ENCODE peak calls at places on chromosomes 12 and 14, in five cellular contexts. One of them, this sample, is unnamed.

GRCh38 chr14:79820866-79821535 is 390.3 kb downstream of the DIO2 start:
- DNase-seq in adrenal gland: no peak
- DNase-seq in cardiac fibroblast: no peak
- DNase-seq in fibroblast of pulmonary artery: no peak
- DNase-seq in AG09309: no peak
- DNase-seq in this sample: no peak

GRCh38 chr12:57477710-57478681 is 1.7 kb downstream of the ARHGAP9 start:
- DNase-seq in adrenal gland: peak
- DNase-seq in cardiac fibroblast: peak
- DNase-seq in AG09309: no peak
- DNase-seq in fibroblast of pulmonary artery: peak
- DNase-seq in this sample: no peak

GRCh38 chr12:26963413-26963812 is 25.1 kb downstream of the FGFR1OP2 start:
- DNase-seq in cardiac fibroblast: peak
- DNase-seq in AG09309: no peak
- DNase-seq in fibroblast of pulmonary artery: peak
- DNase-seq in adrenal gland: no peak
- DNase-seq in this sample: no peak

GRCh38 chr14:32588448-32589320 is 259.6 kb downstream of the AKAP6 start:
- DNase-seq in cardiac fibroblast: peak
- DNase-seq in adrenal gland: no peak
- DNase-seq in AG09309: no peak
- DNase-seq in fibroblast of pulmonary artery: peak
- DNase-seq in this sample: no peak

GRCh38 chr12:93234641-93235040 is 143.1 kb upstream of the NUDT4 start:
- DNase-seq in AG09309: no peak
- DNase-seq in adrenal gland: no peak
- DNase-seq in cardiac fibroblast: no peak
- DNase-seq in fibroblast of pulmonary artery: no peak
- DNase-seq in this sample: no peak

GRCh38 chr12:30754383-30754749 is 385 bp downstream of the CAPRIN2 start:
- DNase-seq in adrenal gland: no peak
- DNase-seq in AG09309: no peak
- DNase-seq in cardiac fibroblast: no peak
- DNase-seq in fibroblast of pulmonary artery: no peak
- DNase-seq in this sample: no peak

GRCh38 chr14:48586099-48586498 is 910.7 kb upstream of the MDGA2 start:
- DNase-seq in adrenal gland: no peak
- DNase-seq in AG09309: no peak
- DNase-seq in cardiac fibroblast: no peak
- DNase-seq in fibroblast of pulmonary artery: no peak
- DNase-seq in this sample: no peak

GRCh38 chr12:22539055-22539454 is 5.3 kb downstream of the C2CD5 start:
- DNase-seq in cardiac fibroblast: no peak
- DNase-seq in fibroblast of pulmonary artery: no peak
- DNase-seq in AG09309: no peak
- DNase-seq in adrenal gland: peak
- DNase-seq in this sample: no peak

GRCh38 chr12:52389313-52390207 is 4.1 kb upstream of the KRT84 start:
- DNase-seq in fibroblast of pulmonary artery: peak
- DNase-seq in adrenal gland: no peak
- DNase-seq in cardiac fibroblast: peak
- DNase-seq in AG09309: no peak
- DNase-seq in this sample: no peak

GRCh38 chr12:50061946-50062725 is 4.7 kb downstream of the ASIC1 start:
- DNase-seq in adrenal gland: no peak
- DNase-seq in fibroblast of pulmonary artery: no peak
- DNase-seq in cardiac fibroblast: no peak
- DNase-seq in AG09309: no peak
- DNase-seq in this sample: no peak

GRCh38 chr12:98373019-98373554 is 142.3 kb upstream of the TMPO start:
- DNase-seq in AG09309: peak
- DNase-seq in fibroblast of pulmonary artery: peak
- DNase-seq in cardiac fibroblast: peak
- DNase-seq in adrenal gland: no peak
- DNase-seq in this sample: no peak

GRCh38 chr12:69290545-69291277 is 51.3 kb downstream of the CPSF6 start:
- DNase-seq in fibroblast of pulmonary artery: peak
- DNase-seq in cardiac fibroblast: peak
- DNase-seq in adrenal gland: peak
- DNase-seq in AG09309: peak
- DNase-seq in this sample: no peak

GRCh38 chr12:103085541-103085940 is 128.1 kb downstream of the ASCL1 start:
- DNase-seq in AG09309: no peak
- DNase-seq in fibroblast of pulmonary artery: no peak
- DNase-seq in cardiac fibroblast: no peak
- DNase-seq in adrenal gland: no peak
- DNase-seq in this sample: no peak

GRCh38 chr12:130715150-130715995 is 726 bp downstream of the RIMBP2 start:
- DNase-seq in cardiac fibroblast: no peak
- DNase-seq in fibroblast of pulmonary artery: no peak
- DNase-seq in adrenal gland: no peak
- DNase-seq in AG09309: no peak
- DNase-seq in this sample: no peak

GRCh38 chr12:124992874-124993567 is 424 bp upstream of the BRI3BP start:
- DNase-seq in fibroblast of pulmonary artery: peak
- DNase-seq in adrenal gland: peak
- DNase-seq in cardiac fibroblast: peak
- DNase-seq in AG09309: no peak
- DNase-seq in this sample: no peak

GRCh38 chr12:42705863-42706262 is 116.3 kb upstream of the PRICKLE1 start:
- DNase-seq in adrenal gland: peak
- DNase-seq in cardiac fibroblast: peak
- DNase-seq in fibroblast of pulmonary artery: peak
- DNase-seq in AG09309: peak
- DNase-seq in this sample: peak

GRCh38 chr12:103279444-103279843 is 216.3 kb downstream of the C12orf42 start:
- DNase-seq in adrenal gland: no peak
- DNase-seq in fibroblast of pulmonary artery: no peak
- DNase-seq in AG09309: no peak
- DNase-seq in cardiac fibroblast: no peak
- DNase-seq in this sample: no peak

GRCh38 chr14:54338696-54339317 is 58.0 kb upstream of the CDKN3 start:
- DNase-seq in AG09309: peak
- DNase-seq in adrenal gland: no peak
- DNase-seq in fibroblast of pulmonary artery: peak
- DNase-seq in cardiac fibroblast: peak
- DNase-seq in this sample: no peak

GRCh38 chr12:58539295-58539694 is 381.0 kb downstream of the LRIG3 start:
- DNase-seq in adrenal gland: no peak
- DNase-seq in AG09309: no peak
- DNase-seq in fibroblast of pulmonary artery: no peak
- DNase-seq in cardiac fibroblast: no peak
- DNase-seq in this sample: no peak

GRCh38 chr12:27474344-27474743 is 27.8 kb downstream of the SMCO2 start:
- DNase-seq in fibroblast of pulmonary artery: peak
- DNase-seq in adrenal gland: no peak
- DNase-seq in cardiac fibroblast: peak
- DNase-seq in AG09309: peak
- DNase-seq in this sample: peak

GRCh38 chr12:95173392-95174251 is 43.6 kb downstream of the FGD6 start:
- DNase-seq in AG09309: peak
- DNase-seq in cardiac fibroblast: peak
- DNase-seq in adrenal gland: peak
- DNase-seq in fibroblast of pulmonary artery: peak
- DNase-seq in this sample: peak

GRCh38 chr12:70482764-70483163 is 116.7 kb downstream of the KCNMB4 start:
- DNase-seq in adrenal gland: no peak
- DNase-seq in cardiac fibroblast: no peak
- DNase-seq in fibroblast of pulmonary artery: no peak
- DNase-seq in AG09309: no peak
- DNase-seq in this sample: no peak

GRCh38 chr14:69574954-69575295 is 254 bp upstream of the CCDC177 start:
- DNase-seq in cardiac fibroblast: no peak
- DNase-seq in AG09309: no peak
- DNase-seq in fibroblast of pulmonary artery: no peak
- DNase-seq in adrenal gland: no peak
- DNase-seq in this sample: no peak
- TF ChIP-seq CTCF in cardiac fibroblast: no peak
- TF ChIP-seq CTCF in AG09309: no peak
- TF ChIP-seq CTCF in fibroblast of pulmonary artery: no peak
- TF ChIP-seq CTCF in adrenal gland: peak
- TF ChIP-seq CTCF in this sample: no peak

GRCh38 chr14:24176599-24176998 is 4.7 kb downstream of the REC8 start:
- DNase-seq in cardiac fibroblast: no peak
- DNase-seq in fibroblast of pulmonary artery: no peak
- DNase-seq in AG09309: no peak
- DNase-seq in adrenal gland: no peak
- DNase-seq in this sample: no peak

GRCh38 chr14:24167527-24168114 is 4.3 kb upstream of the REC8 start:
- DNase-seq in AG09309: no peak
- DNase-seq in adrenal gland: no peak
- DNase-seq in fibroblast of pulmonary artery: no peak
- DNase-seq in cardiac fibroblast: no peak
- DNase-seq in this sample: no peak

GRCh38 chr14:24172261-24172860 is 481 bp downstream of the REC8 start:
- DNase-seq in cardiac fibroblast: no peak
- DNase-seq in adrenal gland: no peak
- DNase-seq in fibroblast of pulmonary artery: no peak
- DNase-seq in AG09309: no peak
- DNase-seq in this sample: no peak

GRCh38 chr14:24172871-24173281 is 996 bp downstream of the REC8 start:
- DNase-seq in AG09309: no peak
- DNase-seq in cardiac fibroblast: no peak
- DNase-seq in fibroblast of pulmonary artery: no peak
- DNase-seq in adrenal gland: no peak
- DNase-seq in this sample: no peak

GRCh38 chr14:24171422-24172260 is at the start of gene REC8:
- DNase-seq in AG09309: no peak
- DNase-seq in cardiac fibroblast: no peak
- DNase-seq in adrenal gland: peak
- DNase-seq in fibroblast of pulmonary artery: peak
- DNase-seq in this sample: no peak
- H3K4me3 ChIP-seq in AG09309: no peak
- H3K4me3 ChIP-seq in cardiac fibroblast: no peak
- H3K4me3 ChIP-seq in adrenal gland: no peak
- H3K4me3 ChIP-seq in fibroblast of pulmonary artery: peak
- H3K4me3 ChIP-seq in this sample: no peak

GRCh38 chr12:25236190-25236589 is 14.5 kb downstream of the KRAS start:
- DNase-seq in AG09309: no peak
- DNase-seq in cardiac fibroblast: peak
- DNase-seq in fibroblast of pulmonary artery: peak
- DNase-seq in adrenal gland: peak
- DNase-seq in this sample: no peak

GRCh38 chr12:25236626-25237025 is 14.1 kb downstream of the KRAS start:
- DNase-seq in fibroblast of pulmonary artery: no peak
- DNase-seq in cardiac fibroblast: no peak
- DNase-seq in adrenal gland: no peak
- DNase-seq in AG09309: no peak
- DNase-seq in this sample: no peak

GRCh38 chr12:25242981-25243764 is 7.6 kb downstream of the KRAS start:
- DNase-seq in cardiac fibroblast: peak
- DNase-seq in fibroblast of pulmonary artery: peak
- DNase-seq in adrenal gland: no peak
- DNase-seq in AG09309: no peak
- DNase-seq in this sample: no peak

GRCh38 chr12:25245491-25245890 is 5.2 kb downstream of the KRAS start:
- DNase-seq in adrenal gland: no peak
- DNase-seq in fibroblast of pulmonary artery: no peak
- DNase-seq in AG09309: no peak
- DNase-seq in cardiac fibroblast: no peak
- DNase-seq in this sample: no peak

DNA sequence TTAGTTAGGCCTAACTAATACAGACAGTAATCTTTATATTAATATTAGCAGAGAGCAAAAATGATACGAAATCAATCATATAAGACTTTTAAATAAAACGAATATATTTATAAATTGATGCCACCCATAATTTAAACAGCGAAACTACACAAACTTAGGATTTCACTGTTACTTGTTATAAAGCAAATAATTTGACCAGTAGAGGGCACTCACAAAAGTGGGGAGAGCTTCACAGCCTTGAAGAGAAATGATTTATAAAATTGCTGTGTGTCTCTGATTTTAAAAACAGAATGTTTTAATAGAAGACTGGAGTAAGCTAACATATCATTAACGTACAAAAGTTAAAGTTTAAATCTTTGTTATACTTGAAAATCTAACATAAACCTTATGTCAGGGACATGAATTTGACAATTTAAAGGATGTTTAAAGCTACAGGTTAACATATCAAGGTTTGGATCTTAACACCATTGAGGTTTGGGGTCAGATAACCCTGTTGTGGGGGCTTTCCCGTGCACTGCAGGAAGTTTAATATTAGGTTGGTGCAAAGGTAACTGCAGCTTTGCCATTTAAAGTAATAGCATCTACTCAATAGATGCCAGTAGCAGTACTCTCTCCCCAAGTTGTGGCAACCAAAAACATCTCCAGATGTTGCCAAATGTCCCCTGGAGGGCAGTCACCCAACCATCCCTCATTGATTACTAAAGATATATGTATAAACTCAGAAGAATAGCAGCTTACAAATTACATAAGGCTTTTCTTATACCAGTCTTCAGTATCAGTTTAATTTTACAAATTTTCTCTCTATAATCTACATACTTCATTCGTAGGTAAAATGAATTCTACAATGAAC is 9.3 kb downstream of the KRAS start:
- DNase-seq in fibroblast of pulmonary artery: peak
- DNase-seq in cardiac fibroblast: peak
- DNase-seq in adrenal gland: no peak
- DNase-seq in AG09309: no peak
- DNase-seq in this sample: no peak
- TF ChIP-seq CTCF in fibroblast of pulmonary artery: peak
- TF ChIP-seq CTCF in cardiac fibroblast: peak
- TF ChIP-seq CTCF in adrenal gland: peak
- TF ChIP-seq CTCF in AG09309: peak
- TF ChIP-seq CTCF in this sample: peak

GRCh38 chr12:1808798-1809480 is 11.4 kb upstream of the LRTM2 start:
- DNase-seq in AG09309: no peak
- DNase-seq in adrenal gland: no peak
- DNase-seq in cardiac fibroblast: no peak
- DNase-seq in fibroblast of pulmonary artery: no peak
- DNase-seq in this sample: no peak
- H3K4me3 ChIP-seq in AG09309: no peak
- H3K4me3 ChIP-seq in adrenal gland: no peak
- H3K4me3 ChIP-seq in cardiac fibroblast: no peak
- H3K4me3 ChIP-seq in fibroblast of pulmonary artery: no peak
- H3K4me3 ChIP-seq in this sample: no peak

DNA sequence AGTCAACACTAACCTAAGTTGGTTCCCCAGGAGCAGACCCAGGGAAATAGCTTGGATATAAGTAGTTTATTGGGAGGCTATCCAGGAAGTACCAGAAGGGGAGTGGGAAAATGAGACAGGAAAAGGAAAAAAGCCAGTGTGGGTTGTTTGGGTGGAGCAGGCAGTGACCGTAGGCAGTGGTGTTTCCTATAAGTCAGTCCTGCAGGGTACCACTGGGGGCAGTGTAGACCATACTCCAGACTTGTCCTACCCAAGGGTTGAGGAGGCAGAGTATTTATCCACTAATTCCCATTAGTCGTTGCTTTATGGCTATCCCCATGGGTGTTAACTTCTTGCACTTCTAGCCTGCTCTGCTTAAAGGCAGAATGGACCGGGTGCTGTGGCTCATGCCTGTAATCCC is 6.4 kb upstream of the CCDC60 start:
- DNase-seq in cardiac fibroblast: no peak
- DNase-seq in fibroblast of pulmonary artery: no peak
- DNase-seq in AG09309: no peak
- DNase-seq in adrenal gland: no peak
- DNase-seq in this sample: no peak
- TF ChIP-seq CTCF in cardiac fibroblast: no peak
- TF ChIP-seq CTCF in fibroblast of pulmonary artery: no peak
- TF ChIP-seq CTCF in AG09309: no peak
- TF ChIP-seq CTCF in adrenal gland: no peak
- TF ChIP-seq CTCF in this sample: no peak